ENCODE peak calls at places on chromosomes 12 and 14, in six cellular contexts. F is A172, E is GM12892, Y is hippocampal formation, B is NCI-H2029, P is H9. V is an unnamed sample.

GRCh38 chr14:91246051-91246852 is 1.7 kb upstream of the GPR68 start:
- DNase-seq in B (peak), F (no peak), Y (no peak), E (no peak), P (no peak), V (no peak)

GRCh38 chr12:15789215-15790171 is at the start of gene EPS8:
- DNase-seq in E (peak), P (peak), B (peak), Y (peak), F (peak), V (peak)

GRCh38 chr12:45216983-45217485 is 1.1 kb downstream of the ANO6 start:
- DNase-seq in Y (no peak), B (no peak), F (peak), E (no peak), P (no peak), V (peak)

GRCh38 chr12:38912116-38912515 is 6.7 kb upstream of the CPNE8 start:
- DNase-seq in P (no peak), E (no peak), Y (no peak), F (no peak), B (no peak), V (no peak)

GRCh38 chr14:33610121-33610520 is 340.8 kb downstream of the EGLN3 start:
- DNase-seq in P (no peak), E (no peak), B (no peak), Y (no peak), F (no peak), V (no peak)

GRCh38 chr14:61662437-61663311 is 32.6 kb upstream of the HIF1A start:
- DNase-seq in B (peak), Y (no peak), E (peak), F (peak), P (no peak), V (peak)

GRCh38 chr12:69425417-69425816 is 44.8 kb upstream of the FRS2 start:
- DNase-seq in E (no peak), F (no peak), B (no peak), P (no peak), Y (no peak), V (no peak)

GRCh38 chr14:74407801-74408154 is 18.2 kb downstream of the SYNDIG1L start:
- DNase-seq in E (no peak), F (no peak), P (no peak), Y (no peak), B (no peak), V (no peak)

GRCh38 chr14:37697489-37698121 is 102.2 kb downstream of the TTC6 start:
- DNase-seq in P (no peak), B (no peak), Y (no peak), E (no peak), F (peak), V (peak)

GRCh38 chr12:49518914-49519573 is 19.8 kb upstream of the KCNH3 start:
- DNase-seq in P (no peak), B (no peak), Y (no peak), E (no peak), F (peak), V (peak)

GRCh38 chr12:60281522-60281921 is 685.7 kb downstream of the SLC16A7 start:
- DNase-seq in Y (no peak), B (no peak), E (no peak), F (no peak), P (no peak), V (no peak)

GRCh38 chr14:56322531-56322930 is 204.3 kb downstream of the PELI2 start:
- DNase-seq in P (no peak), Y (no peak), F (no peak), B (peak), E (no peak), V (no peak)

GRCh38 chr12:29212682-29213397 is 63.8 kb downstream of the FAR2 start:
- DNase-seq in P (no peak), E (no peak), F (no peak), Y (no peak), B (no peak), V (peak)

GRCh38 chr14:65019944-65020566 is 33.4 kb downstream of the FNTB start:
- DNase-seq in B (peak), P (peak), Y (peak), F (peak), E (no peak), V (peak)